ENCODE peak calls at places on chromosomes 7 and 10, in six cellular contexts. One of them, this sample, is unnamed.

GRCh38 chr7:70630647-70631457 is 501.1 kb upstream of the GALNT17 start:
- DNase-seq in HFFc6: no peak
- DNase-seq in renal cortical epithelial cell: no peak
- DNase-seq in choroid plexus epithelial cell: no peak
- DNase-seq in fibroblast of pulmonary artery: peak
- DNase-seq in RWPE1: no peak
- DNase-seq in this sample: no peak

GRCh38 chr7:16708980-16709379 is 44.6 kb upstream of the TSPAN13 start:
- DNase-seq in RWPE1: peak
- DNase-seq in HFFc6: peak
- DNase-seq in choroid plexus epithelial cell: peak
- DNase-seq in renal cortical epithelial cell: peak
- DNase-seq in fibroblast of pulmonary artery: peak
- DNase-seq in this sample: no peak

GRCh38 chr10:43105119-43105792 is 28.4 kb downstream of the RET start:
- DNase-seq in choroid plexus epithelial cell: peak
- DNase-seq in HFFc6: peak
- DNase-seq in fibroblast of pulmonary artery: peak
- DNase-seq in renal cortical epithelial cell: peak
- DNase-seq in RWPE1: peak
- DNase-seq in this sample: peak

GRCh38 chr10:130194194-130194990 is 58.2 kb downstream of the GLRX3 start:
- DNase-seq in choroid plexus epithelial cell: peak
- DNase-seq in renal cortical epithelial cell: no peak
- DNase-seq in HFFc6: no peak
- DNase-seq in fibroblast of pulmonary artery: peak
- DNase-seq in RWPE1: no peak
- DNase-seq in this sample: no peak

GRCh38 chr10:76874896-76875295 is 762.7 kb downstream of the KCNMA1 start:
- DNase-seq in HFFc6: no peak
- DNase-seq in fibroblast of pulmonary artery: no peak
- DNase-seq in choroid plexus epithelial cell: no peak
- DNase-seq in renal cortical epithelial cell: no peak
- DNase-seq in RWPE1: peak
- DNase-seq in this sample: no peak

GRCh38 chr10:7811000-7811399 is 7.3 kb upstream of the TAF3 start:
- DNase-seq in RWPE1: peak
- DNase-seq in fibroblast of pulmonary artery: no peak
- DNase-seq in HFFc6: no peak
- DNase-seq in renal cortical epithelial cell: no peak
- DNase-seq in choroid plexus epithelial cell: no peak
- DNase-seq in this sample: no peak

GRCh38 chr7:22909958-22910357 is 87.3 kb upstream of the TOMM7 start:
- DNase-seq in renal cortical epithelial cell: no peak
- DNase-seq in RWPE1: no peak
- DNase-seq in HFFc6: no peak
- DNase-seq in fibroblast of pulmonary artery: no peak
- DNase-seq in choroid plexus epithelial cell: no peak
- DNase-seq in this sample: no peak

GRCh38 chr7:105647591-105647990 is 66.3 kb upstream of the EFCAB10 start:
- DNase-seq in fibroblast of pulmonary artery: no peak
- DNase-seq in choroid plexus epithelial cell: no peak
- DNase-seq in renal cortical epithelial cell: no peak
- DNase-seq in HFFc6: no peak
- DNase-seq in RWPE1: no peak
- DNase-seq in this sample: no peak

GRCh38 chr10:31697271-31698168 is 231.1 kb downstream of the ARHGAP12 start:
- DNase-seq in renal cortical epithelial cell: peak
- DNase-seq in HFFc6: peak
- DNase-seq in fibroblast of pulmonary artery: peak
- DNase-seq in RWPE1: no peak
- DNase-seq in choroid plexus epithelial cell: peak
- DNase-seq in this sample: peak